ENCODE peak calls at places on chromosomes 6 and 20, in five cellular contexts. G, I, Y, P and D are unnamed samples.

GRCh38 chr6:155130161-155130853 is 133.5 kb upstream of the CLDN20 start:
- DNase-seq in G (no peak), I (no peak), Y (no peak), P (no peak), D (no peak)

GRCh38 chr6:36028887-36029324 is 1.3 kb downstream of the MAPK14 start:
- DNase-seq in G (no peak), I (peak), Y (peak), P (no peak), D (peak)

GRCh38 chr6:165662671-165663282 is at the start of gene PDE10A:
- DNase-seq in G (no peak), I (peak), Y (peak), P (peak), D (no peak)

GRCh38 chr6:109297719-109298118 is 84.5 kb downstream of the CD164 start:
- DNase-seq in G (no peak), I (no peak), Y (no peak), P (no peak), D (no peak)

GRCh38 chr6:149642829-149643580 is 5.5 kb downstream of the KATNA1 start:
- DNase-seq in G (no peak), I (no peak), Y (no peak), P (no peak), D (no peak)

GRCh38 chr6:45344900-45345299 is 16.8 kb downstream of the RUNX2 start:
- DNase-seq in G (no peak), I (no peak), Y (no peak), P (no peak), D (no peak)

GRCh38 chr6:167530960-167531359 is 206.1 kb downstream of the TTLL2 start:
- DNase-seq in G (no peak), I (no peak), Y (no peak), P (no peak), D (no peak)

GRCh38 chr6:43254846-43255245 is 11.6 kb downstream of the TTBK1 start:
- DNase-seq in G (no peak), I (no peak), Y (no peak), P (no peak), D (no peak)

GRCh38 chr6:138146544-138146943 is 15.2 kb upstream of the ARFGEF3 start:
- DNase-seq in G (no peak), I (no peak), Y (no peak), P (no peak), D (no peak)

GRCh38 chr6:29627762-29628418 is 5.1 kb downstream of the GABBR1 start:
- DNase-seq in G (no peak), I (peak), Y (peak), P (no peak), D (peak)

GRCh38 chr20:63740070-63740500 is 509 bp downstream of the SLC2A4RG start:
- DNase-seq in G (no peak), I (peak), Y (no peak), P (no peak), D (no peak)

GRCh38 chr6:22146581-22147468 is 150.0 kb downstream of the PRL start:
- DNase-seq in G (no peak), I (peak), Y (no peak), P (no peak), D (no peak)

GRCh38 chr6:139927236-139927635 is 552.8 kb upstream of the CITED2 start:
- DNase-seq in G (no peak), I (no peak), Y (no peak), P (no peak), D (no peak)

GRCh38 chr6:165847407-165848098 is 184.5 kb upstream of the PDE10A start:
- DNase-seq in G (no peak), I (no peak), Y (peak), P (no peak), D (no peak)

GRCh38 chr6:169851641-169852503 is 100.5 kb downstream of the ERMARD start:
- DNase-seq in G (no peak), I (no peak), Y (peak), P (peak), D (no peak)

GRCh38 chr6:131290955-131291354 is 155.7 kb downstream of the AKAP7 start:
- DNase-seq in G (no peak), I (no peak), Y (no peak), P (no peak), D (no peak)

GRCh38 chr6:43274916-43275597 is 23.0 kb upstream of the SLC22A7 start:
- DNase-seq in G (no peak), I (peak), Y (peak), P (no peak), D (no peak)

GRCh38 chr6:160766657-160767018 is 64.6 kb downstream of the PLG start:
- DNase-seq in G (no peak), I (no peak), Y (no peak), P (no peak), D (no peak)

GRCh38 chr20:48938670-48939069 is 17.2 kb downstream of the ARFGEF2 start:
- DNase-seq in G (no peak), I (no peak), Y (no peak), P (no peak), D (no peak)

GRCh38 chr20:32359633-32360332 is 1.7 kb downstream of the ASXL1 start:
- DNase-seq in G (no peak), I (peak), Y (no peak), P (no peak), D (no peak)

GRCh38 chr6:35365599-35366596 is 23.5 kb downstream of the PPARD start:
- DNase-seq in G (peak), I (no peak), Y (no peak), P (no peak), D (no peak)

GRCh38 chr6:157607317-157608109 is 215.5 kb upstream of the SNX9 start:
- DNase-seq in G (no peak), I (no peak), Y (no peak), P (no peak), D (no peak)

GRCh38 chr6:21508753-21509152 is 84.8 kb upstream of the SOX4 start:
- DNase-seq in G (no peak), I (no peak), Y (no peak), P (no peak), D (no peak)

GRCh38 chr6:108020438-108021116 is 54.0 kb downstream of the OSTM1 start:
- DNase-seq in G (no peak), I (no peak), Y (no peak), P (no peak), D (no peak)

GRCh38 chr6:74749211-74750142 is 456.4 kb downstream of the COL12A1 start:
- DNase-seq in G (no peak), I (no peak), Y (no peak), P (no peak), D (no peak)

GRCh38 chr20:35225319-35226125 is 968 bp upstream of the MMP24 start:
- DNase-seq in G (no peak), I (no peak), Y (no peak), P (no peak), D (no peak)

GRCh38 chr6:43185391-43185790 is 3.4 kb downstream of the CUL9 start:
- DNase-seq in G (no peak), I (no peak), Y (no peak), P (no peak), D (no peak)

GRCh38 chr6:45156075-45156474 is 172.1 kb upstream of the RUNX2 start:
- DNase-seq in G (no peak), I (no peak), Y (no peak), P (no peak), D (no peak)

GRCh38 chr20:63703471-63703975 is 4.3 kb downstream of the ARFRP1 start:
- DNase-seq in G (no peak), I (peak), Y (no peak), P (no peak), D (no peak)

GRCh38 chr20:47377122-47377722 is 20.7 kb upstream of the ZMYND8 start:
- DNase-seq in G (no peak), I (no peak), Y (no peak), P (no peak), D (peak)

GRCh38 chr6:24829657-24830056 is 30.9 kb upstream of the ARMH2 start:
- DNase-seq in G (no peak), I (no peak), Y (no peak), P (no peak), D (no peak)
- H3K27ac ChIP-seq in G (no peak), I (no peak), Y (no peak), P (no peak), D (no peak)

GRCh38 chr6:34143884-34144580 is 1.9 kb downstream of the GRM4 start:
- DNase-seq in G (no peak), I (peak), Y (no peak), P (no peak), D (no peak)
- TF ChIP-seq POLR2AphosphoS5 in G (no peak), I (no peak), Y (no peak), P (no peak), D (no peak)

GRCh38 chr20:25148181-25148981 is 47.1 kb upstream of the ENTPD6 start:
- DNase-seq in G (no peak), I (peak), Y (peak), P (no peak), D (peak)
- H3K27ac ChIP-seq in G (no peak), I (no peak), Y (no peak), P (no peak), D (no peak)

GRCh38 chr6:53429401-53429800 is 80.7 kb upstream of the ELOVL5 start:
- DNase-seq in G (no peak), I (no peak), Y (no peak), P (no peak), D (no peak)
- TF ChIP-seq POLR2AphosphoS5 in G (no peak), I (no peak), Y (no peak), P (no peak), D (no peak)